ENCODE peak calls at places on chromosomes 4 and X, in four cellular contexts. M is NCI-H1092 treated with DMSO at 0.1 percent for 48 hours; Z is immature natural killer cell; C is activated T-cell treated with anti-CD3 and anti-CD28 coated beads, Interleukin-2, amount 50 U/mL, for 4 hours. B is an unnamed sample.

GRCh38 chr4:101037938-101038413 is 309.4 kb downstream of the PPP3CA start:
- DNase-seq in Z (peak), M (no peak), C (no peak), B (peak)

GRCh38 chrX:118437283-118437682 is 58.3 kb upstream of the DOCK11 start:
- DNase-seq in C (no peak), M (no peak), Z (no peak), B (no peak)

GRCh38 chrX:153537526-153538295 is 20.3 kb downstream of the ATP2B3 start:
- DNase-seq in C (no peak), Z (no peak), M (peak), B (no peak)

GRCh38 chrX:124862304-124862703 is 457.4 kb upstream of the TEX13C start:
- DNase-seq in M (no peak), C (no peak), Z (no peak), B (no peak)

GRCh38 chr4:46445689-46446339 is 55.9 kb upstream of the GABRA2 start:
- DNase-seq in Z (no peak), C (no peak), M (no peak), B (no peak)

GRCh38 chr4:3657917-3658913 is 108.0 kb upstream of the ADRA2C start:
- DNase-seq in M (peak), C (no peak), Z (no peak), B (no peak)

GRCh38 chrX:38961936-38962335 is 160.7 kb downstream of the MID1IP1 start:
- DNase-seq in C (no peak), M (no peak), Z (no peak), B (no peak)

GRCh38 chr4:123892997-123893745 is 496.6 kb downstream of the SPRY1 start:
- DNase-seq in Z (no peak), C (no peak), M (no peak), B (no peak)

GRCh38 chr4:28378109-28378830 is 1517.6 kb downstream of the STIM2 start:
- DNase-seq in Z (no peak), C (no peak), M (no peak), B (no peak)

GRCh38 chr4:17762705-17763104 is 18.7 kb downstream of the FAM184B start:
- DNase-seq in M (no peak), C (no peak), Z (no peak), B (no peak)

GRCh38 chr4:5787311-5787710 is 76.3 kb downstream of the EVC start:
- DNase-seq in M (no peak), Z (no peak), C (no peak), B (no peak)

GRCh38 chrX:34778961-34779360 is 121.9 kb upstream of the TMEM47 start:
- DNase-seq in M (no peak), C (no peak), Z (no peak), B (no peak)

B was measured in central memory CD4-positive, alpha-beta T cell.